ENCODE peak calls at places on chromosomes 3 and 15, in seven cellular contexts. U, X, E, W, B, V and K are unnamed samples.

GRCh38 chr3:71580636-71581215 is 2.8 kb downstream of the FOXP1 start:
- DNase-seq in U (no peak), X (no peak), E (no peak), W (no peak), B (no peak), V (no peak), K (no peak)

GRCh38 chr15:40787344-40787841 is 17.6 kb downstream of the C15orf62 start:
- DNase-seq in U (no peak), X (no peak), E (no peak), W (peak; percentile 88), B (no peak), V (peak; percentile 57), K (no peak)

GRCh38 chr15:65416845-65417416 is 5.8 kb downstream of the IGDCC4 start:
- DNase-seq in U (no peak), X (peak; percentile 72), E (peak; percentile 51), W (no peak), B (peak; percentile 62), V (peak; percentile 56), K (peak; percentile 87)

GRCh38 chr3:136305879-136306278 is 55.7 kb downstream of the PCCB start:
- DNase-seq in U (no peak), X (no peak), E (no peak), W (no peak), B (no peak), V (peak; percentile 79), K (no peak)

GRCh38 chr3:142019794-142020320 is 129.5 kb downstream of the TFDP2 start:
- DNase-seq in U (no peak), X (no peak), E (no peak), W (no peak), B (no peak), V (no peak), K (peak; percentile 55)

GRCh38 chr3:46460051-46460450 is 4.7 kb downstream of the LTF start:
- DNase-seq in U (no peak), X (no peak), E (no peak), W (no peak), B (no peak), V (no peak), K (no peak)

GRCh38 chr3:123405021-123405420 is 43.9 kb downstream of the ADCY5 start:
- DNase-seq in U (peak; percentile 58), X (peak; percentile 24), E (no peak), W (no peak), B (no peak), V (no peak), K (peak; percentile 32)

GRCh38 chr3:196193738-196194541 is 17.3 kb downstream of the ZDHHC19 start:
- DNase-seq in U (peak; percentile 86), X (peak; percentile 83), E (peak; percentile 51), W (peak; percentile 90), B (peak; percentile 78), V (no peak), K (peak; percentile 39)

GRCh38 chr3:105647047-105647446 is 221.8 kb downstream of the CBLB start:
- DNase-seq in U (no peak), X (peak; percentile 20), E (no peak), W (no peak), B (no peak), V (peak; percentile 93), K (no peak)

GRCh38 chr3:165056510-165056909 is 21.8 kb downstream of the SI start:
- DNase-seq in U (no peak), X (no peak), E (no peak), W (no peak), B (no peak), V (no peak), K (no peak)

GRCh38 chr3:53146319-53146868 is 14.6 kb upstream of the PRKCD start:
- DNase-seq in U (no peak), X (no peak), E (no peak), W (no peak), B (no peak), V (no peak), K (peak; percentile 5)

GRCh38 chr15:78216276-78217229 is 17.8 kb downstream of the ACSBG1 start:
- DNase-seq in U (no peak), X (peak; percentile 85), E (no peak), W (peak; percentile 95), B (peak; percentile 79), V (peak; percentile 79), K (peak; percentile 90)

GRCh38 chr15:67033521-67033920 is 31.9 kb upstream of the SMAD3 start:
- DNase-seq in U (peak; percentile 85), X (peak; percentile 76), E (no peak), W (no peak), B (no peak), V (no peak), K (no peak)

GRCh38 chr3:185460719-185461350 is 38.0 kb downstream of the TMEM41A start:
- DNase-seq in U (no peak), X (no peak), E (no peak), W (no peak), B (no peak), V (peak; percentile 35), K (no peak)

GRCh38 chr3:32956750-32957570 is 5.5 kb downstream of the CCR4 start:
- DNase-seq in U (no peak), X (no peak), E (no peak), W (no peak), B (no peak), V (peak; percentile 17), K (no peak)
- H3K27me3 ChIP-seq in U (no peaks in the 10 kb centered on the region), X (no peaks in the 10 kb centered on the region), E (no peaks in the 10 kb centered on the region), W (no peaks in the 10 kb centered on the region), B (no peaks in the 10 kb centered on the region), V (no peaks in the 10 kb centered on the region), K (no peaks in the 10 kb centered on the region)

DNA sequence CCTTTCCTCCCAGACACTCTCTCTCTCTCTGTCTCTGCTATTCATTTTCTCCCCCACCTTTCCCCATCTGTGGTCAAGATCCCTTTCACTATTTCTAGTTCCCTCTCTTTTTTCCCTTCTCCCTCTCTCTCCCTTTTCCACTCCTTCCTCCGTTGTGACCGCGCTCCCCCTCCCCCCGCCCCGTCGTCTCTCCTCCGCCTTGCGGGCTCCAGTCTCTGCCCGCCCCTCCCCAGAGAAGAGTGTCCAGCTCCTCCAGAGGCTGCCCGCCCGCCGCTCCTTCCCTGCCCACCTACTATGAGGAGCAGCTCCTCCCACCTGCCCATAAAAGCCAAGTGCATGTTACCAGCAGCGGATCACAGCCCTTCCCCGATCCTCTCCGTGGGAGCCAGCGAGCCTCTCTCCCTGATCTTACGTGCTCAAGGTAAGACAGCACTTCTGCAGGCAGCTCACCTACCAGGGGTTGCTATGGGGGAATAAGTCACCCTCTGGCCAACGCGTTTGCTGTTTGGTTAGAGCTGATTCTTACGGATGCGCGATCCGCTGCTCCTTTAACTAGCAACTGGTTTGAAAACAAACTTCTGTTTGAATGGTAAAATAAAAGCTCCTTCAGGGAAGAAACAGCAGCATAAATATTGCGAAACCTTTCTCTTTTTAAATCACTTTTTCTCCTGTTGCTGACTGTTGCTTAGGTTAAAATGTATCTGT is at the start of gene COL8A1:
- DNase-seq in U (no peak), X (peak; percentile 93), E (peak; percentile 90), W (no peak), B (peak; percentile 67), V (peak; percentile 79), K (peak; percentile 74)
- H3K27me3 ChIP-seq in U (peaks cover 74% of the 10 kb centered on the region), X (no peaks in the 10 kb centered on the region), E (no peaks in the 10 kb centered on the region), W (no peaks in the 10 kb centered on the region), B (peaks cover 56% of the 10 kb centered on the region), V (no peaks in the 10 kb centered on the region), K (peaks cover 13% of the 10 kb centered on the region)

GRCh38 chr15:69758810-69759410 is 306.3 kb downstream of the RPLP1 start:
- DNase-seq in U (peak; percentile 93), X (peak; percentile 52), E (no peak), W (peak; percentile 64), B (peak; percentile 23), V (peak; percentile 20), K (no peak)
- H3K27me3 ChIP-seq in U (no peaks in the 10 kb centered on the region), X (no peaks in the 10 kb centered on the region), E (no peaks in the 10 kb centered on the region), W (no peaks in the 10 kb centered on the region), B (peaks cover 61% of the 10 kb centered on the region), V (no peaks in the 10 kb centered on the region), K (no peaks in the 10 kb centered on the region)

GRCh38 chr3:55491296-55491816 is 4.2 kb upstream of the WNT5A start:
- DNase-seq in U (no peak), X (no peak), E (no peak), W (no peak), B (no peak), V (peak; percentile 94), K (no peak)

GRCh38 chr3:55488398-55489055 is 1.4 kb upstream of the WNT5A start:
- DNase-seq in U (no peak), X (peak; percentile 86), E (no peak), W (peak; percentile 61), B (peak; percentile 49), V (peak; percentile 84), K (peak; percentile 66)

GRCh38 chr3:55492976-55493375 is 5.9 kb upstream of the WNT5A start:
- DNase-seq in U (no peak), X (no peak), E (no peak), W (no peak), B (no peak), V (no peak), K (no peak)

GRCh38 chr3:55489804-55490132 is 2.7 kb upstream of the WNT5A start:
- DNase-seq in U (no peak), X (peak; percentile 61), E (no peak), W (no peak), B (peak; percentile 22), V (no peak), K (no peak)

GRCh38 chr3:55490194-55490913 is 3.2 kb upstream of the WNT5A start:
- DNase-seq in U (no peak), X (no peak), E (no peak), W (no peak), B (no peak), V (no peak), K (no peak)
- H3K27me3 ChIP-seq in U (peaks cover 72% of the 10 kb centered on the region), X (no peaks in the 10 kb centered on the region), E (peaks cover 81% of the 10 kb centered on the region), W (no peaks in the 10 kb centered on the region), B (peaks cover 88% of the 10 kb centered on the region), V (no peaks in the 10 kb centered on the region), K (no peaks in the 10 kb centered on the region)

GRCh38 chr3:132286035-132286434 is 31.2 kb upstream of the ACP3 start:
- DNase-seq in U (no peak), X (no peak), E (no peak), W (no peak), B (no peak), V (no peak), K (no peak)
- H3K27me3 ChIP-seq in U (no peaks in the 10 kb centered on the region), X (no peaks in the 10 kb centered on the region), E (no peaks in the 10 kb centered on the region), W (no peaks in the 10 kb centered on the region), B (no peaks in the 10 kb centered on the region), V (no peaks in the 10 kb centered on the region), K (no peaks in the 10 kb centered on the region)

GRCh38 chr3:12286504-12286903 is 2.4 kb upstream of the PPARG start:
- DNase-seq in U (no peak), X (no peak), E (no peak), W (no peak), B (no peak), V (no peak), K (no peak)

GRCh38 chr3:12287727-12288465 is 974 bp upstream of the PPARG start:
- DNase-seq in U (peak; percentile 85), X (peak; percentile 84), E (no peak), W (peak; percentile 63), B (peak; percentile 56), V (peak; percentile 47), K (peak; percentile 60)

GRCh38 chr3:12286927-12287726 is 1.7 kb upstream of the PPARG start:
- DNase-seq in U (no peak), X (peak; percentile 69), E (no peak), W (peak; percentile 49), B (peak; percentile 31), V (peak; percentile 40), K (peak; percentile 51)

GRCh38 chr3:12288466-12289129 is at the start of gene PPARG:
- DNase-seq in U (peak; percentile 80), X (peak; percentile 74), E (no peak), W (peak; percentile 59), B (peak; percentile 45), V (peak; percentile 66), K (peak; percentile 57)

GRCh38 chr3:12289562-12289961 is 692 bp downstream of the PPARG start:
- DNase-seq in U (no peak), X (no peak), E (no peak), W (no peak), B (no peak), V (no peak), K (no peak)
- H3K27me3 ChIP-seq in U (peaks cover 54% of the 10 kb centered on the region), X (no peaks in the 10 kb centered on the region), E (peaks cover 35% of the 10 kb centered on the region), W (no peaks in the 10 kb centered on the region), B (no peaks in the 10 kb centered on the region), V (no peaks in the 10 kb centered on the region), K (peaks cover 41% of the 10 kb centered on the region)